ENCODE peak calls at places on chromosomes 4 and X, in eight cellular contexts. One of them, this sample, is unnamed.

GRCh38 chrX:13506574-13506973 is 62.8 kb upstream of the EGFL6 start:
- DNase-seq in activated naive CD8-positive, alpha-beta T cell treated with anti-CD3 and anti-CD28 coated beads, Interleukin-2, amount 50 U/mL, for 24 hours: peak
- DNase-seq in T-helper 9 cell: peak
- DNase-seq in activated effector memory CD4-positive, alpha-beta T cell treated with anti-CD3 and anti-CD28 coated beads, Interleukin-2, amount 50 U/mL, for 16 hours: peak
- DNase-seq in spleen: peak
- DNase-seq in activated T-cell treated with anti-CD3 and anti-CD28 coated beads, Interleukin-2, amount 50 U/mL, for 24 hours: peak
- DNase-seq in foreskin fibroblast: peak
- DNase-seq in astrocyte of the spinal cord: peak
- DNase-seq in this sample: peak

GRCh38 chr4:38785901-38786402 is 3.2 kb upstream of the TLR10 start:
- DNase-seq in activated T-cell treated with anti-CD3 and anti-CD28 coated beads, Interleukin-2, amount 50 U/mL, for 24 hours: no peak
- DNase-seq in activated effector memory CD4-positive, alpha-beta T cell treated with anti-CD3 and anti-CD28 coated beads, Interleukin-2, amount 50 U/mL, for 16 hours: no peak
- DNase-seq in spleen: no peak
- DNase-seq in astrocyte of the spinal cord: no peak
- DNase-seq in activated naive CD8-positive, alpha-beta T cell treated with anti-CD3 and anti-CD28 coated beads, Interleukin-2, amount 50 U/mL, for 24 hours: no peak
- DNase-seq in foreskin fibroblast: no peak
- DNase-seq in T-helper 9 cell: no peak
- DNase-seq in this sample: no peak

GRCh38 chrX:71367396-71367795 is 1.2 kb downstream of the TAF1 start:
- DNase-seq in activated naive CD8-positive, alpha-beta T cell treated with anti-CD3 and anti-CD28 coated beads, Interleukin-2, amount 50 U/mL, for 24 hours: peak
- DNase-seq in activated effector memory CD4-positive, alpha-beta T cell treated with anti-CD3 and anti-CD28 coated beads, Interleukin-2, amount 50 U/mL, for 16 hours: peak
- DNase-seq in spleen: no peak
- DNase-seq in foreskin fibroblast: peak
- DNase-seq in astrocyte of the spinal cord: no peak
- DNase-seq in activated T-cell treated with anti-CD3 and anti-CD28 coated beads, Interleukin-2, amount 50 U/mL, for 24 hours: peak
- DNase-seq in T-helper 9 cell: no peak
- DNase-seq in this sample: peak

GRCh38 chr4:154485127-154485773 is 6.3 kb downstream of the DCHS2 start:
- DNase-seq in astrocyte of the spinal cord: no peak
- DNase-seq in activated effector memory CD4-positive, alpha-beta T cell treated with anti-CD3 and anti-CD28 coated beads, Interleukin-2, amount 50 U/mL, for 16 hours: no peak
- DNase-seq in foreskin fibroblast: no peak
- DNase-seq in spleen: no peak
- DNase-seq in T-helper 9 cell: no peak
- DNase-seq in activated T-cell treated with anti-CD3 and anti-CD28 coated beads, Interleukin-2, amount 50 U/mL, for 24 hours: no peak
- DNase-seq in activated naive CD8-positive, alpha-beta T cell treated with anti-CD3 and anti-CD28 coated beads, Interleukin-2, amount 50 U/mL, for 24 hours: no peak
- DNase-seq in this sample: no peak

GRCh38 chr4:92529510-92529909 is 225.7 kb downstream of the GRID2 start:
- DNase-seq in spleen: no peak
- DNase-seq in activated naive CD8-positive, alpha-beta T cell treated with anti-CD3 and anti-CD28 coated beads, Interleukin-2, amount 50 U/mL, for 24 hours: no peak
- DNase-seq in foreskin fibroblast: no peak
- DNase-seq in T-helper 9 cell: no peak
- DNase-seq in activated T-cell treated with anti-CD3 and anti-CD28 coated beads, Interleukin-2, amount 50 U/mL, for 24 hours: no peak
- DNase-seq in activated effector memory CD4-positive, alpha-beta T cell treated with anti-CD3 and anti-CD28 coated beads, Interleukin-2, amount 50 U/mL, for 16 hours: no peak
- DNase-seq in astrocyte of the spinal cord: no peak
- DNase-seq in this sample: no peak

GRCh38 chr4:128288689-128289106 is 1.1 kb upstream of the PGRMC2 start:
- DNase-seq in activated effector memory CD4-positive, alpha-beta T cell treated with anti-CD3 and anti-CD28 coated beads, Interleukin-2, amount 50 U/mL, for 16 hours: no peak
- DNase-seq in T-helper 9 cell: peak
- DNase-seq in foreskin fibroblast: no peak
- DNase-seq in activated T-cell treated with anti-CD3 and anti-CD28 coated beads, Interleukin-2, amount 50 U/mL, for 24 hours: peak
- DNase-seq in spleen: no peak
- DNase-seq in astrocyte of the spinal cord: peak
- DNase-seq in activated naive CD8-positive, alpha-beta T cell treated with anti-CD3 and anti-CD28 coated beads, Interleukin-2, amount 50 U/mL, for 24 hours: peak
- DNase-seq in this sample: no peak

GRCh38 chr4:76055005-76055404 is 19.1 kb upstream of the CXCL11 start:
- DNase-seq in activated naive CD8-positive, alpha-beta T cell treated with anti-CD3 and anti-CD28 coated beads, Interleukin-2, amount 50 U/mL, for 24 hours: no peak
- DNase-seq in T-helper 9 cell: no peak
- DNase-seq in foreskin fibroblast: no peak
- DNase-seq in astrocyte of the spinal cord: no peak
- DNase-seq in activated effector memory CD4-positive, alpha-beta T cell treated with anti-CD3 and anti-CD28 coated beads, Interleukin-2, amount 50 U/mL, for 16 hours: no peak
- DNase-seq in spleen: no peak
- DNase-seq in activated T-cell treated with anti-CD3 and anti-CD28 coated beads, Interleukin-2, amount 50 U/mL, for 24 hours: no peak
- DNase-seq in this sample: no peak

GRCh38 chr4:53777244-53777984 is 186.1 kb upstream of the LNX1 start:
- DNase-seq in T-helper 9 cell: no peak
- DNase-seq in activated naive CD8-positive, alpha-beta T cell treated with anti-CD3 and anti-CD28 coated beads, Interleukin-2, amount 50 U/mL, for 24 hours: no peak
- DNase-seq in astrocyte of the spinal cord: peak
- DNase-seq in activated effector memory CD4-positive, alpha-beta T cell treated with anti-CD3 and anti-CD28 coated beads, Interleukin-2, amount 50 U/mL, for 16 hours: no peak
- DNase-seq in activated T-cell treated with anti-CD3 and anti-CD28 coated beads, Interleukin-2, amount 50 U/mL, for 24 hours: no peak
- DNase-seq in foreskin fibroblast: peak
- DNase-seq in spleen: no peak
- DNase-seq in this sample: no peak

GRCh38 chr4:121594796-121595526 is 101.8 kb downstream of the ANXA5 start:
- DNase-seq in activated effector memory CD4-positive, alpha-beta T cell treated with anti-CD3 and anti-CD28 coated beads, Interleukin-2, amount 50 U/mL, for 16 hours: no peak
- DNase-seq in astrocyte of the spinal cord: peak
- DNase-seq in activated naive CD8-positive, alpha-beta T cell treated with anti-CD3 and anti-CD28 coated beads, Interleukin-2, amount 50 U/mL, for 24 hours: no peak
- DNase-seq in T-helper 9 cell: no peak
- DNase-seq in activated T-cell treated with anti-CD3 and anti-CD28 coated beads, Interleukin-2, amount 50 U/mL, for 24 hours: no peak
- DNase-seq in foreskin fibroblast: peak
- DNase-seq in spleen: no peak
- DNase-seq in this sample: no peak

GRCh38 chrX:96619588-96619987 is 65.1 kb upstream of the DIAPH2 start:
- DNase-seq in astrocyte of the spinal cord: no peak
- DNase-seq in activated naive CD8-positive, alpha-beta T cell treated with anti-CD3 and anti-CD28 coated beads, Interleukin-2, amount 50 U/mL, for 24 hours: no peak
- DNase-seq in activated effector memory CD4-positive, alpha-beta T cell treated with anti-CD3 and anti-CD28 coated beads, Interleukin-2, amount 50 U/mL, for 16 hours: no peak
- DNase-seq in activated T-cell treated with anti-CD3 and anti-CD28 coated beads, Interleukin-2, amount 50 U/mL, for 24 hours: no peak
- DNase-seq in spleen: no peak
- DNase-seq in foreskin fibroblast: peak
- DNase-seq in T-helper 9 cell: no peak
- DNase-seq in this sample: no peak

GRCh38 chr4:23972202-23972601 is 82.4 kb upstream of the PPARGC1A start:
- DNase-seq in activated effector memory CD4-positive, alpha-beta T cell treated with anti-CD3 and anti-CD28 coated beads, Interleukin-2, amount 50 U/mL, for 16 hours: no peak
- DNase-seq in T-helper 9 cell: no peak
- DNase-seq in activated naive CD8-positive, alpha-beta T cell treated with anti-CD3 and anti-CD28 coated beads, Interleukin-2, amount 50 U/mL, for 24 hours: no peak
- DNase-seq in foreskin fibroblast: peak
- DNase-seq in spleen: no peak
- DNase-seq in astrocyte of the spinal cord: no peak
- DNase-seq in activated T-cell treated with anti-CD3 and anti-CD28 coated beads, Interleukin-2, amount 50 U/mL, for 24 hours: no peak
- DNase-seq in this sample: no peak

GRCh38 chrX:154370300-154370881 is 4.0 kb downstream of the FLNA start:
- DNase-seq in activated T-cell treated with anti-CD3 and anti-CD28 coated beads, Interleukin-2, amount 50 U/mL, for 24 hours: no peak
- DNase-seq in spleen: peak
- DNase-seq in T-helper 9 cell: no peak
- DNase-seq in astrocyte of the spinal cord: no peak
- DNase-seq in activated naive CD8-positive, alpha-beta T cell treated with anti-CD3 and anti-CD28 coated beads, Interleukin-2, amount 50 U/mL, for 24 hours: no peak
- DNase-seq in activated effector memory CD4-positive, alpha-beta T cell treated with anti-CD3 and anti-CD28 coated beads, Interleukin-2, amount 50 U/mL, for 16 hours: no peak
- DNase-seq in foreskin fibroblast: peak
- DNase-seq in this sample: peak

GRCh38 chr4:75561789-75562188 is 5.9 kb downstream of the ODAPH start:
- DNase-seq in spleen: no peak
- DNase-seq in astrocyte of the spinal cord: no peak
- DNase-seq in activated naive CD8-positive, alpha-beta T cell treated with anti-CD3 and anti-CD28 coated beads, Interleukin-2, amount 50 U/mL, for 24 hours: no peak
- DNase-seq in foreskin fibroblast: no peak
- DNase-seq in activated T-cell treated with anti-CD3 and anti-CD28 coated beads, Interleukin-2, amount 50 U/mL, for 24 hours: no peak
- DNase-seq in T-helper 9 cell: no peak
- DNase-seq in activated effector memory CD4-positive, alpha-beta T cell treated with anti-CD3 and anti-CD28 coated beads, Interleukin-2, amount 50 U/mL, for 16 hours: no peak
- DNase-seq in this sample: no peak

GRCh38 chr4:78032446-78032845 is 24.7 kb upstream of the FRAS1 start:
- DNase-seq in astrocyte of the spinal cord: no peak
- DNase-seq in activated T-cell treated with anti-CD3 and anti-CD28 coated beads, Interleukin-2, amount 50 U/mL, for 24 hours: no peak
- DNase-seq in foreskin fibroblast: peak
- DNase-seq in activated effector memory CD4-positive, alpha-beta T cell treated with anti-CD3 and anti-CD28 coated beads, Interleukin-2, amount 50 U/mL, for 16 hours: no peak
- DNase-seq in T-helper 9 cell: no peak
- DNase-seq in spleen: no peak
- DNase-seq in activated naive CD8-positive, alpha-beta T cell treated with anti-CD3 and anti-CD28 coated beads, Interleukin-2, amount 50 U/mL, for 24 hours: no peak
- DNase-seq in this sample: no peak

GRCh38 chr4:147071341-147071740 is 125.7 kb upstream of the TTC29 start:
- DNase-seq in astrocyte of the spinal cord: no peak
- DNase-seq in spleen: no peak
- DNase-seq in activated T-cell treated with anti-CD3 and anti-CD28 coated beads, Interleukin-2, amount 50 U/mL, for 24 hours: no peak
- DNase-seq in activated effector memory CD4-positive, alpha-beta T cell treated with anti-CD3 and anti-CD28 coated beads, Interleukin-2, amount 50 U/mL, for 16 hours: no peak
- DNase-seq in activated naive CD8-positive, alpha-beta T cell treated with anti-CD3 and anti-CD28 coated beads, Interleukin-2, amount 50 U/mL, for 24 hours: no peak
- DNase-seq in foreskin fibroblast: no peak
- DNase-seq in T-helper 9 cell: no peak
- DNase-seq in this sample: no peak

GRCh38 chr4:10066704-10067651 is 45.7 kb upstream of the SLC2A9 start:
- DNase-seq in foreskin fibroblast: no peak
- DNase-seq in activated T-cell treated with anti-CD3 and anti-CD28 coated beads, Interleukin-2, amount 50 U/mL, for 24 hours: no peak
- DNase-seq in spleen: no peak
- DNase-seq in activated naive CD8-positive, alpha-beta T cell treated with anti-CD3 and anti-CD28 coated beads, Interleukin-2, amount 50 U/mL, for 24 hours: no peak
- DNase-seq in activated effector memory CD4-positive, alpha-beta T cell treated with anti-CD3 and anti-CD28 coated beads, Interleukin-2, amount 50 U/mL, for 16 hours: no peak
- DNase-seq in astrocyte of the spinal cord: no peak
- DNase-seq in T-helper 9 cell: no peak
- DNase-seq in this sample: no peak

GRCh38 chr4:87978656-87979055 is 3.1 kb downstream of the SPP1 start:
- DNase-seq in activated T-cell treated with anti-CD3 and anti-CD28 coated beads, Interleukin-2, amount 50 U/mL, for 24 hours: no peak
- DNase-seq in astrocyte of the spinal cord: peak
- DNase-seq in spleen: no peak
- DNase-seq in activated naive CD8-positive, alpha-beta T cell treated with anti-CD3 and anti-CD28 coated beads, Interleukin-2, amount 50 U/mL, for 24 hours: no peak
- DNase-seq in T-helper 9 cell: no peak
- DNase-seq in activated effector memory CD4-positive, alpha-beta T cell treated with anti-CD3 and anti-CD28 coated beads, Interleukin-2, amount 50 U/mL, for 16 hours: no peak
- DNase-seq in foreskin fibroblast: peak
- DNase-seq in this sample: no peak

GRCh38 chrX:10608099-10608498 is 12.3 kb downstream of the MID1 start:
- DNase-seq in activated T-cell treated with anti-CD3 and anti-CD28 coated beads, Interleukin-2, amount 50 U/mL, for 24 hours: no peak
- DNase-seq in activated effector memory CD4-positive, alpha-beta T cell treated with anti-CD3 and anti-CD28 coated beads, Interleukin-2, amount 50 U/mL, for 16 hours: no peak
- DNase-seq in spleen: no peak
- DNase-seq in T-helper 9 cell: no peak
- DNase-seq in foreskin fibroblast: peak
- DNase-seq in astrocyte of the spinal cord: peak
- DNase-seq in activated naive CD8-positive, alpha-beta T cell treated with anti-CD3 and anti-CD28 coated beads, Interleukin-2, amount 50 U/mL, for 24 hours: no peak
- DNase-seq in this sample: no peak

GRCh38 chr4:167041524-167041923 is 192.8 kb downstream of the SPOCK3 start:
- DNase-seq in activated effector memory CD4-positive, alpha-beta T cell treated with anti-CD3 and anti-CD28 coated beads, Interleukin-2, amount 50 U/mL, for 16 hours: no peak
- DNase-seq in activated T-cell treated with anti-CD3 and anti-CD28 coated beads, Interleukin-2, amount 50 U/mL, for 24 hours: no peak
- DNase-seq in T-helper 9 cell: no peak
- DNase-seq in activated naive CD8-positive, alpha-beta T cell treated with anti-CD3 and anti-CD28 coated beads, Interleukin-2, amount 50 U/mL, for 24 hours: no peak
- DNase-seq in astrocyte of the spinal cord: no peak
- DNase-seq in spleen: no peak
- DNase-seq in foreskin fibroblast: no peak
- DNase-seq in this sample: no peak

GRCh38 chr4:144649646-144650045 is 3.7 kb downstream of the HHIP start:
- DNase-seq in astrocyte of the spinal cord: peak
- DNase-seq in foreskin fibroblast: no peak
- DNase-seq in activated T-cell treated with anti-CD3 and anti-CD28 coated beads, Interleukin-2, amount 50 U/mL, for 24 hours: no peak
- DNase-seq in T-helper 9 cell: no peak
- DNase-seq in spleen: no peak
- DNase-seq in activated naive CD8-positive, alpha-beta T cell treated with anti-CD3 and anti-CD28 coated beads, Interleukin-2, amount 50 U/mL, for 24 hours: no peak
- DNase-seq in activated effector memory CD4-positive, alpha-beta T cell treated with anti-CD3 and anti-CD28 coated beads, Interleukin-2, amount 50 U/mL, for 16 hours: no peak
- DNase-seq in this sample: no peak

GRCh38 chr4:135238940-135239339 is 1037.4 kb upstream of the PABPC4L start:
- DNase-seq in T-helper 9 cell: no peak
- DNase-seq in spleen: no peak
- DNase-seq in activated T-cell treated with anti-CD3 and anti-CD28 coated beads, Interleukin-2, amount 50 U/mL, for 24 hours: no peak
- DNase-seq in activated effector memory CD4-positive, alpha-beta T cell treated with anti-CD3 and anti-CD28 coated beads, Interleukin-2, amount 50 U/mL, for 16 hours: no peak
- DNase-seq in foreskin fibroblast: peak
- DNase-seq in activated naive CD8-positive, alpha-beta T cell treated with anti-CD3 and anti-CD28 coated beads, Interleukin-2, amount 50 U/mL, for 24 hours: no peak
- DNase-seq in astrocyte of the spinal cord: no peak
- DNase-seq in this sample: no peak

GRCh38 chrX:133415276-133416105 is at the start of gene GPC4:
- DNase-seq in astrocyte of the spinal cord: peak
- DNase-seq in T-helper 9 cell: no peak
- DNase-seq in spleen: peak
- DNase-seq in activated effector memory CD4-positive, alpha-beta T cell treated with anti-CD3 and anti-CD28 coated beads, Interleukin-2, amount 50 U/mL, for 16 hours: no peak
- DNase-seq in activated T-cell treated with anti-CD3 and anti-CD28 coated beads, Interleukin-2, amount 50 U/mL, for 24 hours: no peak
- DNase-seq in activated naive CD8-positive, alpha-beta T cell treated with anti-CD3 and anti-CD28 coated beads, Interleukin-2, amount 50 U/mL, for 24 hours: peak
- DNase-seq in foreskin fibroblast: peak
- DNase-seq in this sample: peak

GRCh38 chr4:101155368-101155767 is 192.0 kb downstream of the PPP3CA start:
- DNase-seq in activated T-cell treated with anti-CD3 and anti-CD28 coated beads, Interleukin-2, amount 50 U/mL, for 24 hours: no peak
- DNase-seq in spleen: no peak
- DNase-seq in activated naive CD8-positive, alpha-beta T cell treated with anti-CD3 and anti-CD28 coated beads, Interleukin-2, amount 50 U/mL, for 24 hours: no peak
- DNase-seq in T-helper 9 cell: no peak
- DNase-seq in activated effector memory CD4-positive, alpha-beta T cell treated with anti-CD3 and anti-CD28 coated beads, Interleukin-2, amount 50 U/mL, for 16 hours: no peak
- DNase-seq in astrocyte of the spinal cord: peak
- DNase-seq in foreskin fibroblast: peak
- DNase-seq in this sample: no peak

GRCh38 chr4:65668201-65669007 is 1.9 kb downstream of the EPHA5 start:
- DNase-seq in astrocyte of the spinal cord: peak
- DNase-seq in activated naive CD8-positive, alpha-beta T cell treated with anti-CD3 and anti-CD28 coated beads, Interleukin-2, amount 50 U/mL, for 24 hours: no peak
- DNase-seq in T-helper 9 cell: no peak
- DNase-seq in activated T-cell treated with anti-CD3 and anti-CD28 coated beads, Interleukin-2, amount 50 U/mL, for 24 hours: no peak
- DNase-seq in activated effector memory CD4-positive, alpha-beta T cell treated with anti-CD3 and anti-CD28 coated beads, Interleukin-2, amount 50 U/mL, for 16 hours: no peak
- DNase-seq in spleen: peak
- DNase-seq in foreskin fibroblast: no peak
- DNase-seq in this sample: no peak

GRCh38 chr4:83389037-83389755 is 54.5 kb upstream of the HPSE start:
- DNase-seq in foreskin fibroblast: no peak
- DNase-seq in T-helper 9 cell: no peak
- DNase-seq in activated T-cell treated with anti-CD3 and anti-CD28 coated beads, Interleukin-2, amount 50 U/mL, for 24 hours: no peak
- DNase-seq in activated effector memory CD4-positive, alpha-beta T cell treated with anti-CD3 and anti-CD28 coated beads, Interleukin-2, amount 50 U/mL, for 16 hours: no peak
- DNase-seq in spleen: no peak
- DNase-seq in astrocyte of the spinal cord: no peak
- DNase-seq in activated naive CD8-positive, alpha-beta T cell treated with anti-CD3 and anti-CD28 coated beads, Interleukin-2, amount 50 U/mL, for 24 hours: no peak
- DNase-seq in this sample: no peak

GRCh38 chr4:31674313-31674947 is 954.3 kb downstream of the PCDH7 start:
- DNase-seq in T-helper 9 cell: no peak
- DNase-seq in astrocyte of the spinal cord: no peak
- DNase-seq in spleen: no peak
- DNase-seq in activated effector memory CD4-positive, alpha-beta T cell treated with anti-CD3 and anti-CD28 coated beads, Interleukin-2, amount 50 U/mL, for 16 hours: no peak
- DNase-seq in activated naive CD8-positive, alpha-beta T cell treated with anti-CD3 and anti-CD28 coated beads, Interleukin-2, amount 50 U/mL, for 24 hours: no peak
- DNase-seq in activated T-cell treated with anti-CD3 and anti-CD28 coated beads, Interleukin-2, amount 50 U/mL, for 24 hours: no peak
- DNase-seq in foreskin fibroblast: peak
- DNase-seq in this sample: no peak

GRCh38 chrX:40734956-40735317 is 405 bp downstream of the MED14 start:
- DNase-seq in activated effector memory CD4-positive, alpha-beta T cell treated with anti-CD3 and anti-CD28 coated beads, Interleukin-2, amount 50 U/mL, for 16 hours: no peak
- DNase-seq in activated T-cell treated with anti-CD3 and anti-CD28 coated beads, Interleukin-2, amount 50 U/mL, for 24 hours: no peak
- DNase-seq in foreskin fibroblast: peak
- DNase-seq in spleen: no peak
- DNase-seq in T-helper 9 cell: no peak
- DNase-seq in astrocyte of the spinal cord: peak
- DNase-seq in activated naive CD8-positive, alpha-beta T cell treated with anti-CD3 and anti-CD28 coated beads, Interleukin-2, amount 50 U/mL, for 24 hours: no peak
- DNase-seq in this sample: peak

GRCh38 chr4:2771264-2771663 is 15.1 kb upstream of the TNIP2 start:
- DNase-seq in activated effector memory CD4-positive, alpha-beta T cell treated with anti-CD3 and anti-CD28 coated beads, Interleukin-2, amount 50 U/mL, for 16 hours: peak
- DNase-seq in foreskin fibroblast: peak
- DNase-seq in spleen: no peak
- DNase-seq in activated naive CD8-positive, alpha-beta T cell treated with anti-CD3 and anti-CD28 coated beads, Interleukin-2, amount 50 U/mL, for 24 hours: no peak
- DNase-seq in activated T-cell treated with anti-CD3 and anti-CD28 coated beads, Interleukin-2, amount 50 U/mL, for 24 hours: no peak
- DNase-seq in astrocyte of the spinal cord: no peak
- DNase-seq in T-helper 9 cell: no peak
- DNase-seq in this sample: no peak

GRCh38 chr4:25837107-25837506 is 25.7 kb downstream of the SEL1L3 start:
- DNase-seq in foreskin fibroblast: no peak
- DNase-seq in spleen: no peak
- DNase-seq in activated effector memory CD4-positive, alpha-beta T cell treated with anti-CD3 and anti-CD28 coated beads, Interleukin-2, amount 50 U/mL, for 16 hours: no peak
- DNase-seq in T-helper 9 cell: no peak
- DNase-seq in activated T-cell treated with anti-CD3 and anti-CD28 coated beads, Interleukin-2, amount 50 U/mL, for 24 hours: no peak
- DNase-seq in activated naive CD8-positive, alpha-beta T cell treated with anti-CD3 and anti-CD28 coated beads, Interleukin-2, amount 50 U/mL, for 24 hours: no peak
- DNase-seq in astrocyte of the spinal cord: no peak
- DNase-seq in this sample: no peak

GRCh38 chrX:70605352-70605751 is 160.7 kb downstream of the DLG3 start:
- DNase-seq in spleen: no peak
- DNase-seq in foreskin fibroblast: no peak
- DNase-seq in activated naive CD8-positive, alpha-beta T cell treated with anti-CD3 and anti-CD28 coated beads, Interleukin-2, amount 50 U/mL, for 24 hours: no peak
- DNase-seq in astrocyte of the spinal cord: no peak
- DNase-seq in activated T-cell treated with anti-CD3 and anti-CD28 coated beads, Interleukin-2, amount 50 U/mL, for 24 hours: no peak
- DNase-seq in T-helper 9 cell: no peak
- DNase-seq in activated effector memory CD4-positive, alpha-beta T cell treated with anti-CD3 and anti-CD28 coated beads, Interleukin-2, amount 50 U/mL, for 16 hours: no peak
- DNase-seq in this sample: no peak

GRCh38 chrX:17500145-17500579 is 125.2 kb downstream of the NHS start:
- DNase-seq in spleen: no peak
- DNase-seq in foreskin fibroblast: peak
- DNase-seq in astrocyte of the spinal cord: peak
- DNase-seq in activated naive CD8-positive, alpha-beta T cell treated with anti-CD3 and anti-CD28 coated beads, Interleukin-2, amount 50 U/mL, for 24 hours: no peak
- DNase-seq in T-helper 9 cell: no peak
- DNase-seq in activated effector memory CD4-positive, alpha-beta T cell treated with anti-CD3 and anti-CD28 coated beads, Interleukin-2, amount 50 U/mL, for 16 hours: no peak
- DNase-seq in activated T-cell treated with anti-CD3 and anti-CD28 coated beads, Interleukin-2, amount 50 U/mL, for 24 hours: no peak
- DNase-seq in this sample: no peak

GRCh38 chr4:1578968-1579833 is 104.9 kb downstream of the FAM53A start:
- DNase-seq in activated effector memory CD4-positive, alpha-beta T cell treated with anti-CD3 and anti-CD28 coated beads, Interleukin-2, amount 50 U/mL, for 16 hours: peak
- DNase-seq in T-helper 9 cell: peak
- DNase-seq in spleen: peak
- DNase-seq in foreskin fibroblast: peak
- DNase-seq in activated T-cell treated with anti-CD3 and anti-CD28 coated beads, Interleukin-2, amount 50 U/mL, for 24 hours: peak
- DNase-seq in activated naive CD8-positive, alpha-beta T cell treated with anti-CD3 and anti-CD28 coated beads, Interleukin-2, amount 50 U/mL, for 24 hours: peak
- DNase-seq in astrocyte of the spinal cord: peak
- DNase-seq in this sample: peak

GRCh38 chr4:7355795-7356194 is 78.9 kb downstream of the PSAPL1 start:
- DNase-seq in astrocyte of the spinal cord: no peak
- DNase-seq in foreskin fibroblast: no peak
- DNase-seq in activated naive CD8-positive, alpha-beta T cell treated with anti-CD3 and anti-CD28 coated beads, Interleukin-2, amount 50 U/mL, for 24 hours: no peak
- DNase-seq in activated T-cell treated with anti-CD3 and anti-CD28 coated beads, Interleukin-2, amount 50 U/mL, for 24 hours: no peak
- DNase-seq in T-helper 9 cell: no peak
- DNase-seq in spleen: no peak
- DNase-seq in activated effector memory CD4-positive, alpha-beta T cell treated with anti-CD3 and anti-CD28 coated beads, Interleukin-2, amount 50 U/mL, for 16 hours: no peak
- DNase-seq in this sample: no peak

GRCh38 chr4:138576684-138577083 is 334.5 kb upstream of the SLC7A11 start:
- DNase-seq in activated effector memory CD4-positive, alpha-beta T cell treated with anti-CD3 and anti-CD28 coated beads, Interleukin-2, amount 50 U/mL, for 16 hours: no peak
- DNase-seq in astrocyte of the spinal cord: peak
- DNase-seq in spleen: no peak
- DNase-seq in foreskin fibroblast: peak
- DNase-seq in T-helper 9 cell: no peak
- DNase-seq in activated T-cell treated with anti-CD3 and anti-CD28 coated beads, Interleukin-2, amount 50 U/mL, for 24 hours: no peak
- DNase-seq in activated naive CD8-positive, alpha-beta T cell treated with anti-CD3 and anti-CD28 coated beads, Interleukin-2, amount 50 U/mL, for 24 hours: no peak
- DNase-seq in this sample: no peak

This sample was measured in stimulated activated naive CD8-positive, alpha-beta T cell treated with anti-CD3 and anti-CD28 coated beads, Interleukin-15, Interleukin-2, amounts not matched to agents 100 U/mL and 50 U/mL, for 24 hours.